ENCODE peak calls at places on chromosomes 13 and 19, in five cellular contexts. X, C, H, E and N are unnamed samples.

GRCh38 chr13:66074018-66074615 is 1156.0 kb downstream of the PCDH9 start:
- DNase-seq in X (no peak), C (no peak), H (no peak), E (no peak), N (no peak)

GRCh38 chr13:66405908-66406802 is 824.0 kb downstream of the PCDH9 start:
- DNase-seq in X (no peak), C (no peak), H (no peak), E (peak), N (no peak)

GRCh38 chr13:99608345-99608744 is 107.1 kb downstream of the TM9SF2 start:
- DNase-seq in X (no peak), C (no peak), H (no peak), E (no peak), N (no peak)

GRCh38 chr13:23966691-23967615 is 69.7 kb upstream of the C1QTNF9B start:
- DNase-seq in X (no peak), C (no peak), H (no peak), E (no peak), N (no peak)

GRCh38 chr13:83350569-83350968 is 531.7 kb downstream of the SLITRK1 start:
- DNase-seq in X (no peak), C (no peak), H (no peak), E (peak), N (no peak)

GRCh38 chr13:50209646-50210045 is 194.4 kb downstream of the KCNRG start:
- DNase-seq in X (peak), C (no peak), H (no peak), E (no peak), N (peak)

GRCh38 chr13:49444517-49445395 is 682 bp downstream of the SETDB2 start:
- DNase-seq in X (peak), C (peak), H (no peak), E (peak), N (peak)

GRCh38 chr13:40102854-40103253 is 447.4 kb downstream of the COG6 start:
- DNase-seq in X (no peak), C (peak), H (peak), E (peak), N (peak)

GRCh38 chr19:29664753-29665214 is 477 bp upstream of the PLEKHF1 start:
- DNase-seq in X (peak), C (no peak), H (no peak), E (no peak), N (no peak)

GRCh38 chr13:98239156-98240076 is 62.3 kb upstream of the RNF113B start:
- DNase-seq in X (no peak), C (no peak), H (no peak), E (no peak), N (no peak)

GRCh38 chr13:62432906-62433305 is 1017.3 kb upstream of the PCDH20 start:
- DNase-seq in X (no peak), C (no peak), H (no peak), E (no peak), N (no peak)

GRCh38 chr19:11587302-11587972 is 9.8 kb upstream of the ZNF627 start:
- DNase-seq in X (peak), C (peak), H (peak), E (peak), N (peak)

GRCh38 chr19:2974342-2974932 is 2.9 kb upstream of the TLE6 start:
- DNase-seq in X (peak), C (no peak), H (no peak), E (no peak), N (peak)

GRCh38 chr13:51821666-51822065 is 17.7 kb upstream of the DHRS12 start:
- DNase-seq in X (peak), C (no peak), H (no peak), E (no peak), N (peak)

GRCh38 chr19:38846097-38846496 is 3.7 kb downstream of the HNRNPL start:
- DNase-seq in X (no peak), C (no peak), H (no peak), E (no peak), N (no peak)

GRCh38 chr13:42836930-42837329 is 55.5 kb downstream of the FAM216B start:
- DNase-seq in X (no peak), C (no peak), H (no peak), E (peak), N (no peak)

GRCh38 chr13:98004107-98004506 is 50.6 kb downstream of the IPO5 start:
- DNase-seq in X (no peak), C (no peak), H (no peak), E (peak), N (no peak)

GRCh38 chr13:20940083-20940482 is 37.5 kb upstream of the XPO4 start:
- DNase-seq in X (no peak), C (no peak), H (no peak), E (peak), N (no peak)